ENCODE peak calls at places on chromosome 3, in nine cellular contexts. R is tibial artery; G is NCI-H774; U is tibial nerve; E is stomach; J is AML-193; W is CD8-positive, alpha-beta T cell; P is fibroblast of lung; Y is AG20443. A is an unnamed sample.

GRCh38 chr3:31275583-31275982 is 257.1 kb upstream of the STT3B start:
- DNase-seq in G (no peak), R (no peak), U (no peak), E (no peak), P (no peak), W (no peak), J (no peak), Y (no peak), A (no peak)

GRCh38 chr3:161230621-161231195 is 9.6 kb downstream of the NMD3 start:
- DNase-seq in R (no peak), W (no peak), G (no peak), U (no peak), P (no peak), J (no peak), Y (no peak), E (no peak), A (no peak)

GRCh38 chr3:136093771-136094170 is 102.4 kb downstream of the MSL2 start:
- DNase-seq in G (no peak), J (no peak), Y (no peak), W (no peak), E (no peak), P (peak; percentile 14), U (no peak), R (no peak), A (no peak)

GRCh38 chr3:150759947-150760346 is 3.0 kb downstream of the SIAH2 start:
- DNase-seq in P (no peak), W (no peak), G (no peak), J (no peak), U (no peak), Y (no peak), R (no peak), E (no peak), A (no peak)

GRCh38 chr3:10400050-10400748 is 79.3 kb upstream of the SEC13 start:
- DNase-seq in G (no peak), U (no peak), E (no peak), J (no peak), R (no peak), Y (no peak), W (no peak), P (no peak), A (no peak)

GRCh38 chr3:9168230-9168629 is 81.2 kb downstream of the SRGAP3 start:
- DNase-seq in E (no peak), G (no peak), U (no peak), R (no peak), P (no peak), W (no peak), Y (no peak), J (no peak), A (no peak)

GRCh38 chr3:21356402-21356801 is 394.6 kb downstream of the ZNF385D start:
- DNase-seq in Y (peak; percentile 53), U (no peak), W (no peak), G (no peak), J (no peak), P (peak; percentile 71), E (no peak), R (no peak), A (no peak)

GRCh38 chr3:165742351-165742750 is 94.9 kb downstream of the BCHE start:
- DNase-seq in W (no peak), E (no peak), Y (no peak), J (no peak), U (no peak), P (no peak), R (no peak), G (peak; percentile 21), A (no peak)

GRCh38 chr3:27720899-27721716 is 1.0 kb downstream of the EOMES start:
- DNase-seq in W (no peak), P (no peak), U (no peak), G (no peak), E (no peak), R (no peak), J (no peak), Y (no peak), A (no peak)

GRCh38 chr3:9703736-9704342 is at the start of gene CPNE9:
- DNase-seq in J (no peak), E (no peak), W (no peak), R (no peak), G (no peak), P (no peak), Y (peak; percentile 61), U (no peak), A (no peak)

GRCh38 chr3:14601692-14602005 is 49.9 kb upstream of the CCDC174 start:
- DNase-seq in P (no peak), Y (no peak), W (no peak), J (no peak), R (no peak), E (no peak), U (no peak), G (no peak), A (no peak)

GRCh38 chr3:170346481-170347125 is 10.9 kb upstream of the SKIL start:
- DNase-seq in U (no peak), W (no peak), Y (peak; percentile 67), R (no peak), J (no peak), E (no peak), P (peak; percentile 57), G (no peak), A (no peak)

GRCh38 chr3:124797426-124797945 is 67.2 kb downstream of the UMPS start:
- DNase-seq in J (no peak), Y (no peak), U (no peak), R (no peak), E (no peak), G (no peak), P (no peak), W (no peak), A (no peak)

GRCh38 chr3:78728406-78729145 is 1039.2 kb downstream of the ROBO1 start:
- DNase-seq in U (peak; percentile 21), G (peak; percentile 83), R (peak; percentile 26), W (no peak), P (peak; percentile 57), E (peak; percentile 67), Y (peak; percentile 58), J (no peak), A (no peak)

GRCh38 chr3:100033184-100033583 is 81.1 kb downstream of the FILIP1L start:
- DNase-seq in Y (no peak), E (no peak), U (no peak), P (peak; percentile 99), G (no peak), J (no peak), R (no peak), W (no peak), A (no peak)

GRCh38 chr3:43865376-43865775 is 174.6 kb downstream of the ABHD5 start:
- DNase-seq in R (no peak), G (no peak), U (no peak), J (no peak), P (no peak), E (no peak), W (no peak), Y (no peak), A (no peak)

GRCh38 chr3:146466596-146466995 is 2.8 kb downstream of the PLSCR2 start:
- DNase-seq in E (no peak), P (peak; percentile 40), W (no peak), U (no peak), G (no peak), Y (no peak), R (no peak), J (no peak), A (no peak)

GRCh38 chr3:103847081-103848062 is 1412.6 kb downstream of the ZPLD1 start:
- DNase-seq in E (no peak), J (no peak), G (no peak), Y (no peak), U (no peak), R (no peak), W (no peak), P (no peak), A (no peak)

GRCh38 chr3:178318440-178318839 is 217.8 kb upstream of the KCNMB2 start:
- DNase-seq in W (no peak), R (no peak), G (no peak), E (no peak), U (no peak), J (no peak), P (no peak), Y (no peak), A (no peak)

GRCh38 chr3:45772341-45773035 is 23.8 kb downstream of the SLC6A20 start:
- DNase-seq in R (no peak), W (no peak), U (no peak), Y (no peak), G (no peak), J (no peak), P (no peak), E (peak; percentile 19), A (no peak)

GRCh38 chr3:76585794-76586392 is 454.0 kb upstream of the ROBO2 start:
- DNase-seq in Y (peak; percentile 30), R (no peak), E (no peak), J (peak; percentile 53), P (peak; percentile 2), U (no peak), W (no peak), G (no peak), A (no peak)

GRCh38 chr3:64502284-64502683 is 185.5 kb downstream of the ADAMTS9 start:
- DNase-seq in P (peak; percentile 60), W (no peak), J (no peak), E (no peak), R (no peak), U (no peak), Y (no peak), G (no peak), A (no peak)

GRCh38 chr3:9902372-9903237 is at the start of gene IL17RE:
- DNase-seq in Y (peak; percentile 59), W (no peak), R (no peak), G (peak; percentile 4), E (peak; percentile 80), U (no peak), P (no peak), J (no peak), A (no peak)

GRCh38 chr3:133117342-133117741 is 79.2 kb downstream of the TMEM108 start:
- DNase-seq in W (no peak), P (no peak), U (no peak), J (no peak), G (peak; percentile 46), E (no peak), Y (no peak), R (no peak), A (no peak)

GRCh38 chr3:47324278-47324865 is 41.6 kb downstream of the KLHL18 start:
- DNase-seq in Y (peak; percentile 89), P (peak; percentile 72), J (peak; percentile 84), W (peak; percentile 32), G (no peak), E (peak; percentile 52), R (peak; percentile 53), U (peak; percentile 80), A (no peak)

GRCh38 chr3:38731522-38731921 is 82.0 kb upstream of the SCN5A start:
- DNase-seq in J (no peak), E (no peak), Y (no peak), G (no peak), R (no peak), W (no peak), P (no peak), U (no peak), A (no peak)

GRCh38 chr3:32557640-32558352 is 12.9 kb downstream of the DYNC1LI1 start:
- DNase-seq in J (peak; percentile 20), E (no peak), Y (no peak), R (no peak), U (no peak), W (no peak), G (no peak), P (no peak), A (no peak)

GRCh38 chr3:58072046-58072445 is 63.8 kb downstream of the FLNB start:
- DNase-seq in W (no peak), G (no peak), P (peak; percentile 98), E (no peak), J (no peak), R (no peak), U (no peak), Y (no peak), A (no peak)

GRCh38 chr3:38031022-38031994 is 1.9 kb upstream of the PLCD1 start:
- DNase-seq in U (no peak), J (no peak), E (peak; percentile 71), Y (peak; percentile 76), P (peak; percentile 38), G (no peak), W (peak; percentile 42), R (peak; percentile 80), A (peak; percentile 38)

GRCh38 chr3:155805802-155806618 is at the start of gene C3orf33:
- DNase-seq in J (peak; percentile 89), W (peak; percentile 69), P (peak; percentile 54), Y (peak; percentile 93), R (peak; percentile 50), U (peak; percentile 54), E (peak; percentile 79), G (peak; percentile 79), A (peak; percentile 61)

GRCh38 chr3:98732239-98733054 is 30.7 kb upstream of the ST3GAL6 start:
- DNase-seq in U (peak; percentile 53), G (no peak), Y (peak; percentile 71), E (peak; percentile 61), R (peak; percentile 53), W (no peak), J (peak; percentile 26), P (peak; percentile 35), A (no peak)

A was measured in T-helper 22 cell.